ENCODE peak calls at places on chromosomes 13 and 19, in nine cellular contexts. One of them, this sample, is unnamed.
A peak's percentile ranks its signal among the peaks of the same experiment; 100 is the strongest.

GRCh38 chr13:23470706-23471610 is 37.5 kb upstream of the SACS start:
- DNase-seq in PC-3: peak; percentile 58
- DNase-seq in osteoblast: peak; percentile 65
- DNase-seq in H9: no peak
- DNase-seq in hepatocyte: no peak
- DNase-seq in HCT116: no peak
- DNase-seq in endothelial cell of umbilical vein: no peak
- DNase-seq in neural progenitor cell: peak; percentile 23
- DNase-seq in fibroblast of lung: no peak
- DNase-seq in this sample: no peak

GRCh38 chr13:108195146-108195545 is 20.2 kb downstream of the LIG4 start:
- DNase-seq in endothelial cell of umbilical vein: no peak
- DNase-seq in PC-3: no peak
- DNase-seq in H9: no peak
- DNase-seq in fibroblast of lung: peak; percentile 18
- DNase-seq in neural progenitor cell: no peak
- DNase-seq in osteoblast: no peak
- DNase-seq in HCT116: no peak
- DNase-seq in hepatocyte: no peak
- DNase-seq in this sample: no peak

GRCh38 chr13:100987993-100988392 is 313.4 kb upstream of the TMTC4 start:
- DNase-seq in fibroblast of lung: no peak
- DNase-seq in neural progenitor cell: peak; percentile 57
- DNase-seq in osteoblast: peak; percentile 77
- DNase-seq in hepatocyte: no peak
- DNase-seq in HCT116: no peak
- DNase-seq in endothelial cell of umbilical vein: peak; percentile 9
- DNase-seq in H9: peak; percentile 49
- DNase-seq in PC-3: peak; percentile 27
- DNase-seq in this sample: no peak

GRCh38 chr13:42486711-42487198 is 87.2 kb upstream of the TNFSF11 start:
- DNase-seq in endothelial cell of umbilical vein: peak; percentile 87
- DNase-seq in H9: no peak
- DNase-seq in neural progenitor cell: no peak
- DNase-seq in PC-3: peak; percentile 88
- DNase-seq in osteoblast: peak; percentile 69
- DNase-seq in HCT116: no peak
- DNase-seq in hepatocyte: no peak
- DNase-seq in fibroblast of lung: peak; percentile 97
- DNase-seq in this sample: peak; percentile 88

GRCh38 chr13:111460548-111461444 is 140.4 kb downstream of the TEX29 start:
- DNase-seq in neural progenitor cell: peak; percentile 80
- DNase-seq in osteoblast: no peak
- DNase-seq in H9: peak; percentile 71
- DNase-seq in endothelial cell of umbilical vein: no peak
- DNase-seq in HCT116: peak; percentile 32
- DNase-seq in hepatocyte: peak; percentile 68
- DNase-seq in fibroblast of lung: peak; percentile 70
- DNase-seq in PC-3: peak; percentile 31
- DNase-seq in this sample: peak; percentile 19

GRCh38 chr19:22199171-22199570 is 2.4 kb upstream of the ZNF676 start:
- DNase-seq in endothelial cell of umbilical vein: no peak
- DNase-seq in hepatocyte: no peak
- DNase-seq in osteoblast: no peak
- DNase-seq in H9: no peak
- DNase-seq in fibroblast of lung: no peak
- DNase-seq in HCT116: no peak
- DNase-seq in PC-3: no peak
- DNase-seq in neural progenitor cell: no peak
- DNase-seq in this sample: no peak

GRCh38 chr19:53172892-53173291 is 14.0 kb upstream of the ZNF347 start:
- DNase-seq in PC-3: no peak
- DNase-seq in hepatocyte: no peak
- DNase-seq in H9: no peak
- DNase-seq in osteoblast: no peak
- DNase-seq in endothelial cell of umbilical vein: no peak
- DNase-seq in neural progenitor cell: no peak
- DNase-seq in HCT116: no peak
- DNase-seq in fibroblast of lung: peak; percentile 39
- DNase-seq in this sample: no peak

GRCh38 chr19:38869836-38870607 is 8.1 kb downstream of the RINL start:
- DNase-seq in neural progenitor cell: peak; percentile 81
- DNase-seq in PC-3: no peak
- DNase-seq in fibroblast of lung: peak; percentile 44
- DNase-seq in hepatocyte: peak; percentile 86
- DNase-seq in HCT116: no peak
- DNase-seq in osteoblast: peak; percentile 89
- DNase-seq in H9: peak; percentile 84
- DNase-seq in endothelial cell of umbilical vein: peak; percentile 61
- DNase-seq in this sample: peak; percentile 46

GRCh38 chr19:13417054-13417453 is 89.2 kb downstream of the CACNA1A start:
- DNase-seq in HCT116: no peak
- DNase-seq in fibroblast of lung: no peak
- DNase-seq in PC-3: peak; percentile 23
- DNase-seq in neural progenitor cell: no peak
- DNase-seq in osteoblast: no peak
- DNase-seq in endothelial cell of umbilical vein: no peak
- DNase-seq in hepatocyte: no peak
- DNase-seq in H9: no peak
- DNase-seq in this sample: no peak

GRCh38 chr13:77637583-77637982 is 59.9 kb upstream of the SLAIN1 start:
- DNase-seq in HCT116: no peak
- DNase-seq in endothelial cell of umbilical vein: no peak
- DNase-seq in PC-3: no peak
- DNase-seq in osteoblast: no peak
- DNase-seq in hepatocyte: peak; percentile 4
- DNase-seq in H9: no peak
- DNase-seq in fibroblast of lung: no peak
- DNase-seq in neural progenitor cell: peak; percentile 35
- DNase-seq in this sample: no peak

GRCh38 chr13:48660356-48661076 is 6.8 kb downstream of the CYSLTR2 start:
- DNase-seq in PC-3: no peak
- DNase-seq in HCT116: no peak
- DNase-seq in hepatocyte: peak; percentile 24
- DNase-seq in H9: no peak
- DNase-seq in neural progenitor cell: no peak
- DNase-seq in osteoblast: no peak
- DNase-seq in endothelial cell of umbilical vein: no peak
- DNase-seq in fibroblast of lung: no peak
- DNase-seq in this sample: no peak

GRCh38 chr19:34577531-34578101 is 96.1 kb downstream of the WTIP start:
- DNase-seq in HCT116: no peak
- DNase-seq in H9: peak; percentile 82
- DNase-seq in neural progenitor cell: peak; percentile 64
- DNase-seq in endothelial cell of umbilical vein: no peak
- DNase-seq in hepatocyte: no peak
- DNase-seq in fibroblast of lung: no peak
- DNase-seq in osteoblast: no peak
- DNase-seq in PC-3: no peak
- DNase-seq in this sample: no peak

GRCh38 chr13:53507741-53508140 is 479.1 kb downstream of the OLFM4 start:
- DNase-seq in hepatocyte: no peak
- DNase-seq in osteoblast: no peak
- DNase-seq in PC-3: no peak
- DNase-seq in HCT116: no peak
- DNase-seq in endothelial cell of umbilical vein: no peak
- DNase-seq in H9: no peak
- DNase-seq in fibroblast of lung: no peak
- DNase-seq in neural progenitor cell: no peak
- DNase-seq in this sample: no peak

GRCh38 chr13:104008571-104009435 is 942.6 kb upstream of the SLC10A2 start:
- DNase-seq in fibroblast of lung: peak; percentile 89
- DNase-seq in PC-3: peak; percentile 66
- DNase-seq in neural progenitor cell: no peak
- DNase-seq in osteoblast: no peak
- DNase-seq in HCT116: no peak
- DNase-seq in endothelial cell of umbilical vein: peak; percentile 92
- DNase-seq in H9: no peak
- DNase-seq in hepatocyte: no peak
- DNase-seq in this sample: peak; percentile 30

GRCh38 chr19:53057904-53058579 is 13.5 kb downstream of the ERVV-2 start:
- DNase-seq in osteoblast: peak; percentile 66
- DNase-seq in fibroblast of lung: no peak
- DNase-seq in HCT116: no peak
- DNase-seq in neural progenitor cell: peak; percentile 66
- DNase-seq in H9: peak; percentile 83
- DNase-seq in endothelial cell of umbilical vein: no peak
- DNase-seq in hepatocyte: peak; percentile 86
- DNase-seq in PC-3: peak; percentile 30
- DNase-seq in this sample: peak; percentile 17

GRCh38 chr19:53977991-53978731 is 13.3 kb upstream of the CACNG6 start:
- DNase-seq in hepatocyte: peak; percentile 85
- DNase-seq in fibroblast of lung: peak; percentile 69
- DNase-seq in PC-3: peak; percentile 44
- DNase-seq in H9: peak; percentile 99
- DNase-seq in neural progenitor cell: peak; percentile 99
- DNase-seq in HCT116: peak; percentile 40
- DNase-seq in endothelial cell of umbilical vein: peak; percentile 94
- DNase-seq in osteoblast: peak; percentile 97
- DNase-seq in this sample: peak; percentile 22

GRCh38 chr19:1069009-1069779 is 2.2 kb downstream of the ARHGAP45 start:
- DNase-seq in hepatocyte: no peak
- DNase-seq in PC-3: no peak
- DNase-seq in neural progenitor cell: no peak
- DNase-seq in HCT116: no peak
- DNase-seq in fibroblast of lung: no peak
- DNase-seq in H9: no peak
- DNase-seq in osteoblast: no peak
- DNase-seq in endothelial cell of umbilical vein: peak; percentile 29
- DNase-seq in this sample: no peak

DNA sequence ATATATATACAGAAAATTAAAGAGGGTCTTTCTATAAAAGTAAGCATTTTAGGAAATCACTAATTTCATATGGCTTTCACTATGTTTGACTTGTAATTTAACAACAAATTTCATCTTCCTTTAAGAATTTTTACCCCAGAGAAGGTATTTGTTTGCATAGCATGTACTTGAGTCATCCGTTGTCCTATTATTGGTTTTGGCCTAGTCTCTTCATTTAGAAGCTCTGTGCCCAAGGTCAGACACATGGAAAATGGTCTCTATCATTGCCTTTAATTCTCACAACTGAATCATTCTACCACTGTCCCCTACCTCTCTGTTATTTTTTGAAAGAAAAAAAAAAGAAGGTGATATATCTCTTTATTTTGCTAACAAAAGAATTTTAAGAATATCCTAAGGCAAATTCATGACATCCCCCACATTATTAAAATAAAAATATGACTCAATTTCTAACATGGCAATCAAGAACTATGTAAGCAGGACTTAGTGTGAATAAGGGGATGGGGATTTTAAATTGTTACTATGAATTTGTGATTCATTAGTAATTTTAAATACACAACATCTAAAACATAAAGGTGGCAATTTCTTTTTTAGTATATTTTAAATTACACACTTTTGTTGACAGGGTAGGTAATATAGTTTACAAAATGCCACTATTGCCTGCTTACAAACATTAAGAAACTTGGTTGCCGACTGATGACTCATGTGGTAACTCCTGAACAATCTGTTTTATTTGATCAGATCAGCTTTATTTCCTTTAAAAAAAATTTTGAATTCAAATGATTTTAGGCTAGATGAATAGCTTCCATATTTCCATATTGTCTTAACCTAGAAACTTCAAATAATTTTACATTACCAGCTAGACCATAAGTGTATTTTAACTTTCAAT is 13.9 kb downstream of the SLITRK5 start:
- DNase-seq in osteoblast: no peak
- DNase-seq in neural progenitor cell: no peak
- DNase-seq in H9: no peak
- DNase-seq in fibroblast of lung: peak; percentile 48
- DNase-seq in endothelial cell of umbilical vein: no peak
- DNase-seq in PC-3: peak; percentile 68
- DNase-seq in HCT116: no peak
- DNase-seq in hepatocyte: no peak
- DNase-seq in this sample: no peak
- H2AFZ ChIP-seq in osteoblast: no peak overlapping the region
- H2AFZ ChIP-seq in neural progenitor cell: no peak overlapping the region
- H2AFZ ChIP-seq in H9: no peak overlapping the region
- H2AFZ ChIP-seq in fibroblast of lung: no peak overlapping the region
- H2AFZ ChIP-seq in endothelial cell of umbilical vein: no peak overlapping the region
- H2AFZ ChIP-seq in PC-3: no peak overlapping the region
- H2AFZ ChIP-seq in HCT116: peak overlapping the region; percentile 48
- H2AFZ ChIP-seq in hepatocyte: no peak overlapping the region
- H2AFZ ChIP-seq in this sample: no peak overlapping the region

DNA sequence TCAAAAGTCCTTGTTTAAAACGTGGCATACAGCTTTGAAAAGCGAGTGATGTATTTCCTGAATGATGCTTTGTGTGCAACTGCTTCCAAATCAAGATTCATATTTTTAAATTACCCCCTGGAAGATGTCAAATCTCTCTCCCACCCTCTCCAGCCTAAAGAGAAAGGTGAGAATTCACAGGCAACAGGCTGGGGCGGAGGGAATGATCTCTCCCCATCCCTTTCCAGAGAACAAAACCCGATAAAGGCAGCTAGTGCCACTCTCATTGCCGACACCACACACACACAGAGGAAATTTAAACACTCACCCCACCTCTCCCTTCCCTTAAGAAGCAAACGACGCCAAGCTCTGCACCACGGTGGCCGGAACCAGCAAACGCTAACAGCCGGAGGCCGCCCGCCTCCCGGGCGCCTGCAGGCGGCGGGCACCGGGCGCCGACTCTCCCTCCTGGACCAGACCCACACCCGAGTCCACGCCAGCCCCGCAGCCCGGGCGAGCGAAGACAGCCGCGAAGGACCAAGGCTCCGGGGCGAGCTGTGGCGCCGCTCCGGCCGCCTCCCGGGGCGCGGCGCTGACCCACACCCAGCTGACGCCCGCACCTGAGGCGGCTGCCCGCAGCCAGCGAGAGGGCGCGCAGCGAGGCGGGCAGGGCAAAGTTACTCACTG is 485 bp downstream of the LNX2 start:
- DNase-seq in osteoblast: peak; percentile 85
- DNase-seq in fibroblast of lung: peak; percentile 29
- DNase-seq in neural progenitor cell: no peak
- DNase-seq in H9: no peak
- DNase-seq in hepatocyte: no peak
- DNase-seq in PC-3: peak; percentile 29
- DNase-seq in endothelial cell of umbilical vein: peak; percentile 56
- DNase-seq in HCT116: no peak
- DNase-seq in this sample: no peak
- TF ChIP-seq CTCF in osteoblast: no peak
- TF ChIP-seq CTCF in fibroblast of lung: peak; percentile 24
- TF ChIP-seq CTCF in neural progenitor cell: no peak
- TF ChIP-seq CTCF in H9: peak; percentile 33
- TF ChIP-seq CTCF in hepatocyte: peak; percentile 27
- TF ChIP-seq CTCF in PC-3: peak; percentile 18
- TF ChIP-seq CTCF in endothelial cell of umbilical vein: no peak
- TF ChIP-seq CTCF in HCT116: no peak
- TF ChIP-seq CTCF in this sample: peak; percentile 32

GRCh38 chr19:35908010-35908441 is at the start of gene TYROBP:
- DNase-seq in H9: no peak
- DNase-seq in hepatocyte: no peak
- DNase-seq in HCT116: no peak
- DNase-seq in fibroblast of lung: no peak
- DNase-seq in PC-3: no peak
- DNase-seq in osteoblast: peak; percentile 47
- DNase-seq in neural progenitor cell: no peak
- DNase-seq in endothelial cell of umbilical vein: no peak
- DNase-seq in this sample: no peak
- H3K27ac ChIP-seq in H9: no peak within 1 kb of the TSS
- H3K27ac ChIP-seq in hepatocyte: no peak within 1 kb of the TSS
- H3K27ac ChIP-seq in HCT116: no peak within 1 kb of the TSS
- H3K27ac ChIP-seq in fibroblast of lung: no peak within 1 kb of the TSS
- H3K27ac ChIP-seq in PC-3: no peak within 1 kb of the TSS
- H3K27ac ChIP-seq in osteoblast: no peak within 1 kb of the TSS
- H3K27ac ChIP-seq in neural progenitor cell: no peak within 1 kb of the TSS
- H3K27ac ChIP-seq in endothelial cell of umbilical vein: no peak within 1 kb of the TSS
- H3K27ac ChIP-seq in this sample: no peak within 1 kb of the TSS

GRCh38 chr13:32134241-32134801 is 102.7 kb downstream of the FRY start:
- DNase-seq in H9: no peak
- DNase-seq in PC-3: peak; percentile 52
- DNase-seq in hepatocyte: no peak
- DNase-seq in neural progenitor cell: no peak
- DNase-seq in HCT116: no peak
- DNase-seq in endothelial cell of umbilical vein: no peak
- DNase-seq in fibroblast of lung: no peak
- DNase-seq in osteoblast: no peak
- DNase-seq in this sample: peak; percentile 44
- H2AFZ ChIP-seq in H9: no peak overlapping the region
- H2AFZ ChIP-seq in PC-3: peak overlapping the region; percentile 30
- H2AFZ ChIP-seq in hepatocyte: no peak overlapping the region
- H2AFZ ChIP-seq in neural progenitor cell: no peak overlapping the region
- H2AFZ ChIP-seq in HCT116: no peak overlapping the region
- H2AFZ ChIP-seq in endothelial cell of umbilical vein: no peak overlapping the region
- H2AFZ ChIP-seq in fibroblast of lung: no peak overlapping the region
- H2AFZ ChIP-seq in osteoblast: peak overlapping the region; percentile 18
- H2AFZ ChIP-seq in this sample: no peak overlapping the region